ENCODE peak calls at places on chromosomes 6 and 20, in seven cellular contexts. R, V, U, L, S, Y and I are unnamed samples.

GRCh38 chr6:165834613-165835259 is 171.7 kb upstream of the PDE10A start:
- DNase-seq in S (peak; percentile 53), V (peak; percentile 99), R (no peak), Y (no peak), L (peak; percentile 89), U (no peak), I (no peak)

GRCh38 chr6:23511797-23512196 is 614.2 kb upstream of the NRSN1 start:
- DNase-seq in L (no peak), Y (no peak), S (no peak), V (no peak), U (no peak), R (no peak), I (no peak)

GRCh38 chr6:143538374-143538773 is 26.9 kb upstream of the FUCA2 start:
- DNase-seq in Y (no peak), U (no peak), L (no peak), S (no peak), V (no peak), R (no peak), I (no peak)

GRCh38 chr6:147508073-147508870 is at the start of gene SAMD5:
- DNase-seq in L (peak; percentile 74), Y (peak; percentile 71), R (peak; percentile 16), S (peak; percentile 74), V (no peak), U (peak; percentile 61), I (peak; percentile 68)

GRCh38 chr20:32327087-32327681 is 30.9 kb upstream of the ASXL1 start:
- DNase-seq in R (peak; percentile 66), Y (no peak), S (peak; percentile 85), L (no peak), U (no peak), V (no peak), I (no peak)

GRCh38 chr20:3420211-3420707 is 12.8 kb upstream of the DNAAF9 start:
- DNase-seq in L (peak; percentile 35), S (peak; percentile 88), R (no peak), U (peak; percentile 93), V (no peak), Y (peak; percentile 81), I (peak; percentile 80)

GRCh38 chr6:38058022-38058421 is 238.5 kb downstream of the ZFAND3 start:
- DNase-seq in L (no peak), V (no peak), Y (no peak), R (peak; percentile 11), U (peak; percentile 93), S (no peak), I (peak; percentile 28)

GRCh38 chr20:44173846-44174245 is 13.1 kb downstream of the JPH2 start:
- DNase-seq in L (no peak), V (no peak), Y (no peak), R (no peak), U (no peak), S (no peak), I (no peak)

GRCh38 chr6:30556714-30556963 is 350 bp upstream of the GNL1 start:
- DNase-seq in U (peak; percentile 92), S (peak; percentile 91), Y (peak; percentile 89), V (peak; percentile 80), L (peak; percentile 91), R (no peak), I (peak; percentile 92)

GRCh38 chr20:24131281-24131680 is 142.7 kb upstream of the GGTLC1 start:
- DNase-seq in S (no peak), Y (no peak), R (no peak), U (peak; percentile 92), V (no peak), L (no peak), I (no peak)

GRCh38 chr20:10985536-10985935 is 311.7 kb upstream of the JAG1 start:
- DNase-seq in S (peak; percentile 65), L (no peak), R (no peak), V (no peak), Y (no peak), U (peak; percentile 71), I (no peak)

GRCh38 chr6:147262943-147263342 is 58.7 kb downstream of the STXBP5 start:
- DNase-seq in Y (no peak), U (no peak), L (no peak), S (no peak), V (no peak), R (no peak), I (no peak)

GRCh38 chr20:56409946-56410345 is 2.1 kb upstream of the CASS4 start:
- DNase-seq in S (no peak), V (no peak), U (no peak), L (no peak), R (no peak), Y (no peak), I (no peak)

GRCh38 chr6:108555399-108556052 is 5.2 kb upstream of the FOXO3 start:
- DNase-seq in U (peak; percentile 76), S (no peak), Y (no peak), V (no peak), R (no peak), L (no peak), I (no peak)

GRCh38 chr6:32164295-32164694 is at the start of gene EGFL8:
- DNase-seq in S (no peak), Y (no peak), L (no peak), R (no peak), V (no peak), U (no peak), I (no peak)

GRCh38 chr20:1474325-1474724 is 7.7 kb upstream of the NSFL1C start:
- DNase-seq in L (no peak), S (no peak), Y (no peak), U (no peak), R (no peak), V (no peak), I (no peak)

GRCh38 chr20:1472556-1473243 is 6.1 kb upstream of the NSFL1C start:
- DNase-seq in L (no peak), S (no peak), U (no peak), V (no peak), Y (no peak), R (no peak), I (no peak)

GRCh38 chr20:1473244-1473635 is 6.6 kb upstream of the NSFL1C start:
- DNase-seq in Y (no peak), U (no peak), V (no peak), R (no peak), S (no peak), L (no peak), I (no peak)

GRCh38 chr20:1473821-1474220 is 7.2 kb upstream of the NSFL1C start:
- DNase-seq in U (no peak), R (no peak), Y (no peak), S (no peak), L (no peak), V (no peak), I (no peak)

DNA sequence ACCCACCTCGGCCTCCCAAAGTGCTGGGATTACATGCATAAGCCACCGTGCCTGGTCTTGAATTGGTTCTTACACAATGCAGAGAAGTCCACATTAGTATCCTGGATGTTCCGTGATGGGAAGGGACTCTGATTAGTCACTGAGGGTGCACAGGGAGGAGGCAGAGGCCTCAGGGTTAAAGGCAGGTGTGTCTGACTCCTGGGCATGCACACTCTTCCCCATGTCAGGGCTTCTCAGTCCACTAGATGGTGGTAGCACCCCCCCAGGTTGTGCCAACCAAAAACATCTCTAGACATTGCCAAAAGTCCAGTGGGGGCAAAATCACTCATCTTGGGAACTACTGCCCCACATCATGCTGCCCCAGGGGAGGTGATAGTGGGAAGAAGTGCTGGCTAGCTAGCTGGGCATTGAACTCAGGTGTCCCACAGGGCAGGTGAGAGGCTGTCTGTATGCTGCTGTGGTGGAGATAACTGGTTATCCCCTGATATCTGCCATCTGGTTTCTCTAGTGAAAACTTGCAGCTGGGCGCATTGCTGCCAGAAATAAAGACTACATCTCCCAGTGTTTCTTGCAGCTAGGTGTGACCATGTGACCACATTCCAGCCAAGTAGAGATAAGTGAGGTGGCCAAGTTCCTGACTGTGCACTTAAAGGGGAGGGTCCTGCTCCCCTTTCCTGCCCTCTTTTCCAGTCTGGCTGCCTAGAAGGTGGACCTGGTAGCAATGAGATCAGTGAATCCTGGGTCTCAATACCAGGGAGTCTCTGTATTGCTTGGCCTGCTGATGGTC is 8.4 kb upstream of the NSFL1C start:
- DNase-seq in R (no peak), S (no peak), Y (no peak), V (no peak), L (no peak), U (peak; percentile 96), I (no peak)
- TF ChIP-seq CTCF in R (no peak), S (no peak), Y (no peak), V (no peak), L (no peak), U (peak; percentile 94), I (no peak)

GRCh38 chr20:62707981-62708521 is 585 bp upstream of the NTSR1 start:
- DNase-seq in V (no peak), L (no peak), Y (no peak), U (no peak), S (no peak), R (no peak), I (peak; percentile 63)
- TF ChIP-seq CTCF in V (no peak), L (no peak), Y (no peak), U (peak; percentile 42), S (peak; percentile 22), R (peak; percentile 29), I (peak; percentile 2)

GRCh38 chr6:42200035-42200434 is 5.3 kb upstream of the GUCA1B start:
- DNase-seq in S (peak; percentile 93), L (no peak), V (no peak), U (peak; percentile 79), R (peak; percentile 96), Y (no peak), I (no peak)

GRCh38 chr6:42201382-42201781 is 6.6 kb upstream of the GUCA1B start:
- DNase-seq in L (no peak), V (no peak), R (no peak), S (peak; percentile 41), Y (no peak), U (no peak), I (no peak)

GRCh38 chr6:42199106-42199981 is 4.6 kb upstream of the GUCA1B start:
- DNase-seq in V (no peak), S (peak; percentile 80), R (no peak), U (no peak), L (no peak), Y (no peak), I (no peak)

GRCh38 chr6:42195415-42195814 is 659 bp upstream of the GUCA1B start:
- DNase-seq in S (no peak), U (no peak), Y (no peak), L (no peak), R (no peak), V (no peak), I (no peak)

GRCh38 chr6:42197574-42198362 is 3.0 kb upstream of the GUCA1B start:
- DNase-seq in L (no peak), V (no peak), S (peak; percentile 83), R (no peak), Y (no peak), U (no peak), I (no peak)
- TF ChIP-seq CTCF in L (no peak), V (no peak), S (peak; percentile 12), R (peak; percentile 8), Y (no peak), U (no peak), I (no peak)

GRCh38 chr6:20953019-20953418 is 418.8 kb downstream of the CDKAL1 start:
- DNase-seq in U (no peak), V (no peak), S (no peak), Y (no peak), L (no peak), R (no peak), I (no peak)
- TF ChIP-seq CTCF in U (peak; percentile 10), V (no peak), S (no peak), Y (no peak), L (no peak), R (no peak), I (no peak)